ENCODE peak calls at places on chromosomes 5 and 9, in five cellular contexts. One of them, this sample, is unnamed.

GRCh38 chr5:74199005-74199404 is 441.5 kb downstream of the ENC1 start:
- DNase-seq in foreskin fibroblast: peak
- DNase-seq in AML-193: no peak
- DNase-seq in A172: peak
- DNase-seq in non-pigmented ciliary epithelial cell: no peak
- DNase-seq in this sample: no peak

GRCh38 chr5:180323929-180324632 is 29.1 kb downstream of the GFPT2 start:
- DNase-seq in foreskin fibroblast: no peak
- DNase-seq in AML-193: no peak
- DNase-seq in A172: no peak
- DNase-seq in non-pigmented ciliary epithelial cell: peak
- DNase-seq in this sample: no peak

GRCh38 chr5:166961028-166961427 is 1330.4 kb upstream of the WWC1 start:
- DNase-seq in foreskin fibroblast: peak
- DNase-seq in AML-193: peak
- DNase-seq in A172: no peak
- DNase-seq in non-pigmented ciliary epithelial cell: no peak
- DNase-seq in this sample: peak

GRCh38 chr9:69195681-69196080 is 21.6 kb downstream of the TJP2 start:
- DNase-seq in foreskin fibroblast: peak
- DNase-seq in AML-193: no peak
- DNase-seq in A172: no peak
- DNase-seq in non-pigmented ciliary epithelial cell: no peak
- DNase-seq in this sample: no peak

GRCh38 chr5:38622723-38623129 is 66.3 kb upstream of the LIFR start:
- DNase-seq in foreskin fibroblast: no peak
- DNase-seq in AML-193: no peak
- DNase-seq in A172: no peak
- DNase-seq in non-pigmented ciliary epithelial cell: no peak
- DNase-seq in this sample: peak

GRCh38 chr5:15877905-15878304 is 301.7 kb downstream of the MARCHF11 start:
- DNase-seq in foreskin fibroblast: no peak
- DNase-seq in AML-193: no peak
- DNase-seq in A172: no peak
- DNase-seq in non-pigmented ciliary epithelial cell: no peak
- DNase-seq in this sample: no peak

GRCh38 chr5:127229185-127229889 is 61.3 kb upstream of the MEGF10 start:
- DNase-seq in foreskin fibroblast: peak
- DNase-seq in AML-193: peak
- DNase-seq in A172: no peak
- DNase-seq in non-pigmented ciliary epithelial cell: no peak
- DNase-seq in this sample: peak

GRCh38 chr5:138000102-138000723 is 32.7 kb downstream of the FAM13B start:
- DNase-seq in foreskin fibroblast: peak
- DNase-seq in AML-193: no peak
- DNase-seq in A172: peak
- DNase-seq in non-pigmented ciliary epithelial cell: peak
- DNase-seq in this sample: peak

GRCh38 chr5:74094096-74094778 is 468.2 kb downstream of the ARHGEF28 start:
- DNase-seq in foreskin fibroblast: no peak
- DNase-seq in AML-193: no peak
- DNase-seq in A172: no peak
- DNase-seq in non-pigmented ciliary epithelial cell: no peak
- DNase-seq in this sample: no peak

GRCh38 chr5:58185397-58186195 is 274.3 kb downstream of the PLK2 start:
- DNase-seq in foreskin fibroblast: peak
- DNase-seq in AML-193: no peak
- DNase-seq in A172: peak
- DNase-seq in non-pigmented ciliary epithelial cell: peak
- DNase-seq in this sample: no peak